ENCODE peak calls at places on chromosomes 11 and 22, in five cellular contexts. W is GM23338, S is cardiac muscle cell, I is mammary epithelial cell, B is left ventricle myocardium inferior. P is an unnamed sample. For H3K27me3, the result is how much of the 10 kb centered on the place peaks cover.

GRCh38 chr11:11296434-11296833 is 56.6 kb downstream of the CSNK2A3 start:
- DNase-seq in B (no peak), S (no peak), I (no peak), W (no peak), P (no peak)

GRCh38 chr22:37267128-37267587 is 15.2 kb upstream of the CYTH4 start:
- DNase-seq in B (peak), S (peak), W (peak), I (no peak), P (no peak)

GRCh38 chr22:44361391-44362126 is 48.8 kb upstream of the SHISAL1 start:
- DNase-seq in B (no peak), W (no peak), I (peak), S (no peak), P (peak)

GRCh38 chr11:119380816-119381185 is 689 bp downstream of the USP2 start:
- DNase-seq in I (no peak), W (peak), S (no peak), B (no peak), P (no peak)

GRCh38 chr22:19967850-19968449 is 26.3 kb upstream of the TXNRD2 start:
- DNase-seq in B (no peak), S (no peak), W (no peak), I (no peak), P (no peak)

GRCh38 chr22:22061085-22062077 is 78.8 kb upstream of the TOP3B start:
- DNase-seq in W (no peak), B (peak), I (peak), S (peak), P (no peak)

GRCh38 chr11:278001-278951 is at the start of gene NLRP6:
- DNase-seq in I (no peak), S (no peak), W (no peak), B (no peak), P (no peak)

GRCh38 chr11:4606231-4607015 is 1.6 kb downstream of the TRIM68 start:
- DNase-seq in I (no peak), W (no peak), S (peak), B (no peak), P (no peak)

GRCh38 chr11:34263462-34264186 is 94.2 kb downstream of the ABTB2 start:
- DNase-seq in B (peak), S (peak), W (no peak), I (peak), P (peak)

GRCh38 chr11:31884080-31884479 is 73.0 kb upstream of the PAX6 start:
- DNase-seq in I (no peak), S (no peak), W (no peak), B (no peak), P (no peak)

GRCh38 chr22:17774206-17774927 is at the start of gene BID:
- DNase-seq in S (peak), W (peak), I (no peak), B (peak), P (no peak)

GRCh38 chr11:84316866-84317560 is 1030.8 kb upstream of the CCDC90B start:
- DNase-seq in S (peak), B (no peak), W (peak), I (no peak), P (peak)

GRCh38 chr11:91795139-91795887 is 429.3 kb upstream of the FAT3 start:
- DNase-seq in I (no peak), S (no peak), W (no peak), B (no peak), P (no peak)

GRCh38 chr22:23248583-23248982 is 68.3 kb downstream of the BCR start:
- DNase-seq in B (no peak), S (no peak), I (peak), W (peak), P (no peak)

GRCh38 chr11:75506827-75507226 is 18.9 kb downstream of the GDPD5 start:
- DNase-seq in S (no peak), I (no peak), W (no peak), B (no peak), P (no peak)

DNA sequence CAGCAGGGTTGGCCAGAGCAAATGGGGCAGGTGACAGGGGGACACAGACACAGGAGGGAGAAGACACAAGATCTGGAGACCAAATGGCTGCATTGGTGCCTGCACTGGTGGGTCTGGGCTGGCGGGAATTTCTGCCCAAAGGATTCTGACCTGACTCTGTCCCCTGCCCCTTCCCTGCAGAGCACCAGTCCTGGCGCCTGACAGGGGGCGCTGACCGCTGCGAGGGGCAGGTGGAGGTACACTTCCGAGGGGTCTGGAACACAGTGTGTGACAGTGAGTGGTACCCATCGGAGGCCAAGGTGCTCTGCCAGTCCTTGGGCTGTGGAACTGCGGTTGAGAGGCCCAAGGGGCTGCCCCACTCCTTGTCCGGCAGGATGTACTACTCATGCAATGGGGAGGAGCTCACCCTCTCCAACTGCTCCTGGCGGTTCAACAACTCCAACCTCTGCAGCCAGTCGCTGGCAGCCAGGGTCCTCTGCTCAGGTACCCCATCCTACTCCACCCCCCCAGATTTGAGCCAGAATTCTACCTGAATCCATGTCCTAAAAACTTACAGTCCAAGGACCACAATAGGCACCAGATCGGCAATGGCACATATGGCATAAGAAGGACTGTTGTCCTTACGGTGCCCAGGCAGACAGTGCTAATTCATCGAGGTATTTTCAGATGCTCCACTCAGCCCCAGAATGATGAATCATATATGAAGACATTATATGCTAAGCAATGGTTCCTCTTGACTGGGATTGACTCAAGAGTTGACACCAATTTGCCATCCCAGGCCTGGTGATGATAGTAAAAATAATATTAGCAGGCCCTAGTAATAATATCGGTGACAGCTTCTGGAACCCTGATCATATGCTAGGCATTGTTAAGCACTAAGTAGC is 38.2 kb downstream of the CD6 start:
- DNase-seq in S (no peak), I (no peak), W (no peak), B (no peak), P (no peak)
- H3K27me3 ChIP-seq in S (under half), I (under half), W (half or more), B (under half), P (under half)

GRCh38 chr22:50008151-50009040 is 4.2 kb downstream of the IL17REL start:
- DNase-seq in W (peak), S (no peak), I (no peak), B (peak), P (no peak)

GRCh38 chr22:50011447-50012200 is 941 bp downstream of the IL17REL start:
- DNase-seq in S (no peak), I (no peak), B (peak), W (peak), P (no peak)

GRCh38 chr22:50010676-50011446 is 1.7 kb downstream of the IL17REL start:
- DNase-seq in B (no peak), W (no peak), I (no peak), S (no peak), P (no peak)

GRCh38 chr22:50009251-50009650 is 3.3 kb downstream of the IL17REL start:
- DNase-seq in W (no peak), S (no peak), I (no peak), B (no peak), P (no peak)

GRCh38 chr22:50009765-50010675 is 2.5 kb downstream of the IL17REL start:
- DNase-seq in W (no peak), I (no peak), B (peak), S (no peak), P (no peak)
- H3K27me3 ChIP-seq in W (under half), I (under half), B (half or more), S (half or more), P (half or more)

GRCh38 chr11:88576741-88577140 is 239.2 kb upstream of the CTSC start:
- DNase-seq in W (no peak), I (no peak), S (no peak), B (no peak), P (no peak)
- H3K27me3 ChIP-seq in W (under half), I (under half), S (under half), B (under half), P (under half)

GRCh38 chr11:56473252-56473651 is at the start of gene OR5M3:
- DNase-seq in S (no peak), I (no peak), W (no peak), B (no peak), P (no peak)

GRCh38 chr11:56474729-56475128 is 1.6 kb upstream of the OR5M3 start:
- DNase-seq in I (no peak), B (no peak), W (no peak), S (no peak), P (no peak)
- H3K27me3 ChIP-seq in I (under half), B (under half), W (under half), S (under half), P (under half)